ENCODE peak calls at places on chromosomes 13 and 19, in four cellular contexts. One of them, this sample, is unnamed.

GRCh38 chr19:33622809-33623511 is 1.2 kb downstream of the CHST8 start:
- DNase-seq in left ventricle myocardium inferior: no peak
- DNase-seq in fibroblast of the aortic adventitia: no peak
- DNase-seq in choroid plexus epithelial cell: no peak
- DNase-seq in this sample: no peak

GRCh38 chr13:112959206-112959605 is 9.8 kb upstream of the MCF2L start:
- DNase-seq in left ventricle myocardium inferior: peak
- DNase-seq in choroid plexus epithelial cell: no peak
- DNase-seq in fibroblast of the aortic adventitia: no peak
- DNase-seq in this sample: no peak

GRCh38 chr13:32229443-32229842 is 85.7 kb downstream of the ZAR1L start:
- DNase-seq in fibroblast of the aortic adventitia: no peak
- DNase-seq in choroid plexus epithelial cell: peak
- DNase-seq in left ventricle myocardium inferior: no peak
- DNase-seq in this sample: no peak

GRCh38 chr13:45989607-45990006 is 62.9 kb downstream of the ZC3H13 start:
- DNase-seq in fibroblast of the aortic adventitia: peak
- DNase-seq in left ventricle myocardium inferior: no peak
- DNase-seq in choroid plexus epithelial cell: peak
- DNase-seq in this sample: no peak

GRCh38 chr13:108777421-108778420 is 148.3 kb downstream of the MYO16 start:
- DNase-seq in fibroblast of the aortic adventitia: peak
- DNase-seq in left ventricle myocardium inferior: no peak
- DNase-seq in choroid plexus epithelial cell: peak
- DNase-seq in this sample: no peak

GRCh38 chr19:3250675-3251074 is 26.2 kb downstream of the CELF5 start:
- DNase-seq in fibroblast of the aortic adventitia: peak
- DNase-seq in left ventricle myocardium inferior: no peak
- DNase-seq in choroid plexus epithelial cell: peak
- DNase-seq in this sample: peak

GRCh38 chr13:51793570-51794273 is 10.2 kb downstream of the DHRS12 start:
- DNase-seq in left ventricle myocardium inferior: no peak
- DNase-seq in choroid plexus epithelial cell: peak
- DNase-seq in fibroblast of the aortic adventitia: peak
- DNase-seq in this sample: no peak

GRCh38 chr13:99722419-99722818 is 221.1 kb downstream of the TM9SF2 start:
- DNase-seq in fibroblast of the aortic adventitia: no peak
- DNase-seq in choroid plexus epithelial cell: no peak
- DNase-seq in left ventricle myocardium inferior: no peak
- DNase-seq in this sample: no peak

GRCh38 chr19:10226376-10227214 is 4.5 kb downstream of the S1PR2 start:
- DNase-seq in choroid plexus epithelial cell: peak
- DNase-seq in fibroblast of the aortic adventitia: peak
- DNase-seq in left ventricle myocardium inferior: peak
- DNase-seq in this sample: no peak

GRCh38 chr19:10226021-10226375 is 5.1 kb downstream of the S1PR2 start:
- DNase-seq in left ventricle myocardium inferior: peak
- DNase-seq in fibroblast of the aortic adventitia: no peak
- DNase-seq in choroid plexus epithelial cell: no peak
- DNase-seq in this sample: no peak

GRCh38 chr19:10228393-10228792 is 2.7 kb downstream of the S1PR2 start:
- DNase-seq in fibroblast of the aortic adventitia: no peak
- DNase-seq in choroid plexus epithelial cell: no peak
- DNase-seq in left ventricle myocardium inferior: no peak
- DNase-seq in this sample: no peak

GRCh38 chr19:10228925-10229324 is 2.2 kb downstream of the S1PR2 start:
- DNase-seq in choroid plexus epithelial cell: peak
- DNase-seq in fibroblast of the aortic adventitia: peak
- DNase-seq in left ventricle myocardium inferior: no peak
- DNase-seq in this sample: peak

DNA sequence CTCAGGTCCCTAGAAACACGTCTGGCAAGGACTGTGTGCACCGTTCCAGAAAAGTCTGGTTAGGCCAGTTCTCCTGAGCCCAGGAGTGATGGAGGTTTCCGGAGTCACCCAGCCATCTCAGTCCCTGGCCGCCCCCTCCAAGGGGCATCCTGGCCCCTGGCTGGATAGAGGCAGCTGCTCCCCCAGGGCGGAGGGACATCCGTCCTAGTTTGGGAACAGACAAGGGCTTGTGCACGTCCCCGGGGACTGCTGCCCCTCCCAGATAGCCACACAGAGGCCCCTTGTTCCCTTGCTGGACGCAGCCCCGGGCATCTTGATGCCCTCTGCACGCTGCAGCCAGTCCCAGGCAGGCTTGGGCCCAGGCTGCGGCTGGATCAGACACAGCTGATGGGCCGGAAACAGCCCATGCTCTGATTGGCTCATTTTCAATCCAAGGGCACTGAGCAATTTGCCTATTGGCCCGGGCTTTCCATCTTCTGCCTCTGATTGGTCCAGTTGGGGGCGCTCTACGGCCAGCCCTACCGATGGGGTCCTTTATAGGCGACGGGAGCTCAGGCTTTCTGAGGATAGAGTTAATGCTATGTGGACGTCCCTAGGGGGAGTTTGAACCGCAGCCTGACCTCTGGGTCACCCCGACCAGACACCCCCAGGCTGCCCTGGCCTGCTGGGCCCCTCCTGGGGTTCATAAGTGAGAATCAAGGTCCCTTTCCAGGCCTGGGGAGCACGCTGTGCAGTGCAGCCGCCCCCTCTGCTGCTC is 3.7 kb downstream of the S1PR2 start:
- DNase-seq in fibroblast of the aortic adventitia: peak
- DNase-seq in left ventricle myocardium inferior: peak
- DNase-seq in choroid plexus epithelial cell: peak
- DNase-seq in this sample: no peak
- TF ChIP-seq CTCF in fibroblast of the aortic adventitia: peak
- TF ChIP-seq CTCF in left ventricle myocardium inferior: no peak
- TF ChIP-seq CTCF in choroid plexus epithelial cell: peak
- TF ChIP-seq CTCF in this sample: no peak

DNA sequence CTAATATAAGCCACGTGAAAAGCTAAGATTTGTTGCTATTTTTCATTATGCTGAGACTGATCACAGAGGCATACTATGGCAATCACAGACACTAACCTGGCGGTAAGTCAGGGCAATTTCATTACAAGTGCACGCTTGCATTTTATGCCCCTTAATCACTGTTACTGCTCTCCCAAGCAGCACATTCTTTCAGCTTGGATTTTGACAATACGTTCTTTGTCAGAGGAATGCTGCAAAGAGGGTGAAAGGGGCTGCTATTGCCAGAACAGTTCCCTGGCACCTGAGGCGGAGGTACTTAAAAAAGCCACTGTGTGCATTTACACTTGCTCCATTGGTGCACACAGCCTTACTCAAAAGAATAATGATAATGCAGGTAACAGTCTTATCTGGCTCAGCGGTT is 346.6 kb downstream of the RFC3 start:
- DNase-seq in fibroblast of the aortic adventitia: no peak
- DNase-seq in choroid plexus epithelial cell: peak
- DNase-seq in left ventricle myocardium inferior: no peak
- DNase-seq in this sample: peak
- TF ChIP-seq CTCF in fibroblast of the aortic adventitia: no peak
- TF ChIP-seq CTCF in choroid plexus epithelial cell: no peak
- TF ChIP-seq CTCF in left ventricle myocardium inferior: no peak
- TF ChIP-seq CTCF in this sample: peak

DNA sequence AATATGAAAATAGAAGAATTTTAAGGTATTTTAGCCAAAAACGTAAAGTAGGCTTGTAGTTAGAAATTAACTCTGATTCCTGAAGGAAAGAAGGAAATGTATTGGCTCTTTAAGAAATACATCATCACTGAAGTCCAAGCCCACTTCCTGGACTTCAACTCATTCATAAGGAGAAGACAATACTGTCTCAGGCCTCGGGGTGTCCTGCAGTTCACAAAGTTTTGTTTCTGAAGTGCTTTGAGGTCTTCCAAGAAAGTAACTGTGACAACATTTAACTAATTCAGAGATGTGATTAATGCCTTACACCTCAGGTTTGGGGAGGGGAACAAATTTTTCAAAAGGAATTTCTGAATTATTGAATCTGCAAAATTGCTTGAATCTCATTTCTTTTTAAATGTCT is 65.8 kb upstream of the STARD13 start:
- DNase-seq in left ventricle myocardium inferior: no peak
- DNase-seq in fibroblast of the aortic adventitia: peak
- DNase-seq in choroid plexus epithelial cell: peak
- DNase-seq in this sample: peak
- TF ChIP-seq CTCF in left ventricle myocardium inferior: peak
- TF ChIP-seq CTCF in fibroblast of the aortic adventitia: peak
- TF ChIP-seq CTCF in choroid plexus epithelial cell: peak
- TF ChIP-seq CTCF in this sample: no peak

DNA sequence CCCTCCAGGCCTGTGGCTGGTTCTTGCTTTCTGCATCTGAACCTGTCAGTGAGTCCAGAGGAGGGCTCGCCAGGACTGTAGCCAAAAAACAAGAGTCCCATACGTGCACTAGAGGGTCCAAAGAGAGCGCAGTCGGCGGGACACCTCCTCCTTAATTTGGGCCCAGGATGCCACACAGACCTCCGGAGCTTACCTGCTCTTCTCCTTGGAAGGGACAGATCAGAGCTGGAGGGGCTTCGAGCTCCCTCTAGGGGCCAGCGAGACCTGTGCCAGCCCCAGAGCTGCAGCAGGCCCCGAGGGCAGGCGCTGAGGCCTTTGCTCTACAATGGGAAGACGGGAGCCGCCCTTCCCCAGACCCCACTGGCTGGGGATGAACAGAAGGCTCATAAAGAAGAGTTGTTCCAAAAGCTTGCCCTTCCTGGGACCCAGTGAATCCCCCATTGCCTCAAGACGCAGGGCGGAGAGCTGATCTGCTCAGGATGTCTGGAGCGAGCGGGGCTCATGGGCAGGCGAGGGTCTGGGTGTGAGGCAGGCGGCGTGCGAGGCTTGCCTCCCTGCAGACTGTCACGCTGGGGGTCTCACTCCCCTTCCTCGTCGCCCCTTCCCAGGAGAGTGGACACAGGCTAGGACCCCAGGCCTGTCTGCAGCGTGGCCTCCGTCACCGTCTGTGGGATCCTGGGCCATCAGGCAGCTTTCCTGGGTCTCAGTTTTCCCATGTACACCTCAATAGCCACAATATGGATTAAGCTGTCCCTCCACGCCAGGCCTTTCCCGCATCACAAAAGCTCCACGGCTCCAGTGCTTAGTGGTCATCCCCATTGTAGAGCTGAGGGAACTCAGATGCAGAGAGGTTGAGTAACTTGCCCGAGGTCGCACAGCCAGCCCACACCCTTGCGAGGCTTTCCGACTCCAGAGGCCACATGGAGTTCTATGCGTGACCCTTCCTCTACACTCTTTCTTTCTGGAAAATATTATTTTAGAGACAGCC is 46.9 kb upstream of the VSTM2B start:
- DNase-seq in choroid plexus epithelial cell: no peak
- DNase-seq in fibroblast of the aortic adventitia: no peak
- DNase-seq in left ventricle myocardium inferior: no peak
- DNase-seq in this sample: peak
- TF ChIP-seq CTCF in choroid plexus epithelial cell: no peak
- TF ChIP-seq CTCF in fibroblast of the aortic adventitia: peak
- TF ChIP-seq CTCF in left ventricle myocardium inferior: peak
- TF ChIP-seq CTCF in this sample: no peak

DNA sequence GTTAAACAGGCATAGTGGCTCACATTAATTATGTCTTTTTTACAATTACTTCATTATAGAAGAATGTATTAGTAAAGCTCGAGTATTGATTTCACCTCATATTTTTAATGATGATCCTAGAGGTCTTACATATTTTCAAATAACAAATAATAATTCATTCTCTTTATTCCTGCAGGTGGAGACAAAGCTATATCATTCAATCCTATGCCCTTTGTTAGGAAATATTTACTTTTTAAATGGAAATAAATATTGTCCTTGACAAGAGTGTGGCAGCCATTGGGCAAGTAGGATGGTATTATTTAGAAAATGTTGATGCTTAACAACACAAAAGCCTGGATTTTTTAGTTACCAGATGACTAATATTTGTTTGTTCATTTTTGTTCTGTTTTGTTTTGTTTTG is 127.6 kb downstream of the COG6 start:
- DNase-seq in choroid plexus epithelial cell: peak
- DNase-seq in fibroblast of the aortic adventitia: peak
- DNase-seq in left ventricle myocardium inferior: no peak
- DNase-seq in this sample: no peak
- TF ChIP-seq CTCF in choroid plexus epithelial cell: peak
- TF ChIP-seq CTCF in fibroblast of the aortic adventitia: no peak
- TF ChIP-seq CTCF in left ventricle myocardium inferior: peak
- TF ChIP-seq CTCF in this sample: no peak

DNA sequence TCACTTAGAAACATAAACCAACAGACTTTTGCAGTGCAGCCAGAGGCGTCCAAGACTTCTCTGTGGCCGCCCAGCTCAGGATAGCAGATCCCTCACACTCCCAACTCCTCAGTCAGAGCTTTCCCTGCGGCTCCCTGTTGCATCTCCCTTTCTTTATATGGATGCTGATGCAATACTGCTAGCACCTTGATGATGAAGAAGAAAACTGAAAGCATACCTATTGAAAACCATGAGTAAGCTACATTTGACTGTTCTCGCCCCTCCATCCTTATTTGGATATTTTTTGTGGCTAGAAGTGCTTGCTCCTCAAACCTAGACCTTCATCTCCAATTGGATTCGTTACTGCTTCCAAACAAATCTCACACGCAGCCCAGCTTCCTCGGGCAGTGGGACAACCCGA is 57.3 kb upstream of the UBL3 start:
- DNase-seq in fibroblast of the aortic adventitia: no peak
- DNase-seq in left ventricle myocardium inferior: no peak
- DNase-seq in choroid plexus epithelial cell: no peak
- DNase-seq in this sample: no peak
- TF ChIP-seq CTCF in fibroblast of the aortic adventitia: no peak
- TF ChIP-seq CTCF in left ventricle myocardium inferior: no peak
- TF ChIP-seq CTCF in choroid plexus epithelial cell: no peak
- TF ChIP-seq CTCF in this sample: no peak

GRCh38 chr19:9996541-9996940 is 13.8 kb downstream of the COL5A3 start:
- DNase-seq in fibroblast of the aortic adventitia: no peak
- DNase-seq in left ventricle myocardium inferior: no peak
- DNase-seq in choroid plexus epithelial cell: no peak
- DNase-seq in this sample: no peak

GRCh38 chr19:9995999-9996398 is 14.3 kb downstream of the COL5A3 start:
- DNase-seq in choroid plexus epithelial cell: no peak
- DNase-seq in left ventricle myocardium inferior: no peak
- DNase-seq in fibroblast of the aortic adventitia: no peak
- DNase-seq in this sample: no peak

GRCh38 chr19:10001899-10002298 is 8.4 kb downstream of the COL5A3 start:
- DNase-seq in fibroblast of the aortic adventitia: no peak
- DNase-seq in left ventricle myocardium inferior: peak
- DNase-seq in choroid plexus epithelial cell: peak
- DNase-seq in this sample: peak

GRCh38 chr19:10003271-10003670 is 7.0 kb downstream of the COL5A3 start:
- DNase-seq in choroid plexus epithelial cell: no peak
- DNase-seq in left ventricle myocardium inferior: no peak
- DNase-seq in fibroblast of the aortic adventitia: no peak
- DNase-seq in this sample: no peak

GRCh38 chr19:10000171-10000826 is 10.0 kb downstream of the COL5A3 start:
- DNase-seq in left ventricle myocardium inferior: peak
- DNase-seq in choroid plexus epithelial cell: peak
- DNase-seq in fibroblast of the aortic adventitia: peak
- DNase-seq in this sample: peak
- TF ChIP-seq CTCF in left ventricle myocardium inferior: peak
- TF ChIP-seq CTCF in choroid plexus epithelial cell: peak
- TF ChIP-seq CTCF in fibroblast of the aortic adventitia: peak
- TF ChIP-seq CTCF in this sample: peak

GRCh38 chr13:28579334-28579733 is 79.6 kb upstream of the POMP start:
- DNase-seq in left ventricle myocardium inferior: no peak
- DNase-seq in choroid plexus epithelial cell: peak
- DNase-seq in fibroblast of the aortic adventitia: no peak
- DNase-seq in this sample: no peak
- TF ChIP-seq CTCF in left ventricle myocardium inferior: no peak
- TF ChIP-seq CTCF in choroid plexus epithelial cell: no peak
- TF ChIP-seq CTCF in fibroblast of the aortic adventitia: no peak
- TF ChIP-seq CTCF in this sample: no peak